ENCODE peak calls at places on chromosomes 5 and 9, in nine cellular contexts. J is colonic mucosa; R is IMR-90; A is lung; C is naive thymus-derived CD4-positive, alpha-beta T cell; V is prostate gland; T is body of pancreas; Z is A549; D is heart right ventricle. M is an unnamed sample.

GRCh38 chr9:7376838-7377237 is 422.7 kb downstream of the DMAC1 start:
- DNase-seq in T (no peak), R (no peak), A (no peak), D (no peak), Z (no peak), C (no peak), V (no peak), J (no peak), M (no peak)

GRCh38 chr5:149576021-149576420 is 5.3 kb upstream of the ARHGEF37 start:
- DNase-seq in Z (no peak), C (peak; percentile 12), J (no peak), V (no peak), D (no peak), R (no peak), T (no peak), A (no peak), M (no peak)

GRCh38 chr5:159218595-159219023 is 9.3 kb upstream of the RNF145 start:
- DNase-seq in D (no peak), J (no peak), V (no peak), T (no peak), C (no peak), Z (no peak), A (no peak), R (peak; percentile 38), M (peak; percentile 81)

GRCh38 chr5:64229163-64229774 is 63.6 kb downstream of the RNF180 start:
- DNase-seq in T (no peak), D (no peak), A (no peak), R (peak; percentile 39), V (no peak), Z (peak; percentile 33), C (peak; percentile 2), J (no peak), M (peak; percentile 81)

GRCh38 chr9:88587182-88587581 is 52.2 kb downstream of the NXNL2 start:
- DNase-seq in V (no peak), A (no peak), T (no peak), Z (no peak), D (no peak), R (no peak), J (peak; percentile 79), C (no peak), M (peak; percentile 8)

GRCh38 chr5:36403601-36404311 is 102.1 kb upstream of the RANBP3L start:
- DNase-seq in C (no peak), J (no peak), D (peak; percentile 22), Z (no peak), R (peak; percentile 32), A (peak; percentile 35), V (no peak), T (peak; percentile 17), M (peak; percentile 77)

GRCh38 chr5:9529513-9529912 is 16.4 kb downstream of the SEMA5A start:
- DNase-seq in T (no peak), Z (no peak), R (no peak), V (no peak), D (no peak), C (no peak), A (no peak), J (no peak), M (no peak)

GRCh38 chr5:177458912-177459350 is 12.3 kb downstream of the PRR7 start:
- DNase-seq in D (no peak), Z (no peak), C (no peak), T (no peak), R (peak; percentile 45), V (no peak), J (no peak), A (no peak), M (no peak)

GRCh38 chr5:102296229-102296817 is at the start of gene SLCO4C1:
- DNase-seq in R (no peak), V (peak; percentile 22), T (peak; percentile 93), D (peak; percentile 70), J (peak; percentile 90), Z (peak; percentile 61), C (peak; percentile 72), A (peak; percentile 91), M (peak; percentile 61)

GRCh38 chr5:82584631-82585030 is 306.5 kb upstream of the RPS23 start:
- DNase-seq in J (no peak), C (no peak), Z (no peak), V (no peak), A (no peak), T (no peak), D (no peak), R (no peak), M (no peak)

GRCh38 chr9:20526500-20527319 is 95.6 kb downstream of the MLLT3 start:
- DNase-seq in C (no peak), D (no peak), A (no peak), R (peak; percentile 44), Z (no peak), J (no peak), T (no peak), V (no peak), M (peak; percentile 57)

GRCh38 chr9:95055851-95056551 is 261.5 kb downstream of the FANCC start:
- DNase-seq in D (no peak), Z (no peak), J (no peak), V (no peak), A (no peak), R (peak; percentile 77), C (no peak), T (no peak), M (peak; percentile 62)

GRCh38 chr9:130201974-130202373 is 29.8 kb downstream of the NCS1 start:
- DNase-seq in D (no peak), T (no peak), V (no peak), Z (no peak), R (no peak), A (no peak), J (no peak), C (no peak), M (no peak)

GRCh38 chr5:147341382-147341781 is 106.6 kb downstream of the STK32A start:
- DNase-seq in D (no peak), A (no peak), J (no peak), C (no peak), Z (no peak), R (no peak), V (no peak), T (no peak), M (no peak)

GRCh38 chr9:109015026-109015280 is 1.7 kb upstream of the CTNNAL1 start:
- DNase-seq in J (no peak), Z (no peak), T (no peak), C (no peak), D (no peak), V (no peak), A (no peak), R (no peak), M (no peak)

GRCh38 chr5:141747646-141748229 is 65.7 kb upstream of the ARAP3 start:
- DNase-seq in C (no peak), D (no peak), R (no peak), V (no peak), A (no peak), J (no peak), T (no peak), Z (no peak), M (no peak)

GRCh38 chr5:123809594-123810172 is 297.7 kb downstream of the CSNK1G3 start:
- DNase-seq in A (no peak), V (no peak), T (peak; percentile 33), Z (no peak), C (no peak), R (no peak), D (no peak), J (peak; percentile 43), M (no peak)

GRCh38 chr5:17218353-17219005 is 1.0 kb downstream of the BASP1 start:
- DNase-seq in Z (no peak), J (peak; percentile 19), T (peak; percentile 30), D (peak; percentile 26), V (peak; percentile 26), R (peak; percentile 67), C (no peak), A (no peak), M (peak; percentile 86)

GRCh38 chr9:21672140-21672539 is 130.3 kb upstream of the MTAP start:
- DNase-seq in J (no peak), R (no peak), V (no peak), D (no peak), T (no peak), Z (no peak), A (no peak), C (no peak), M (no peak)

GRCh38 chr9:119370816-119371215 is 1.6 kb upstream of the BRINP1 start:
- DNase-seq in A (no peak), Z (peak; percentile 17), T (peak; percentile 46), J (peak; percentile 21), C (no peak), D (peak; percentile 32), R (peak; percentile 1), V (peak; percentile 7), M (peak; percentile 53)

GRCh38 chr9:88777498-88778312 is 213.6 kb upstream of the S1PR3 start:
- DNase-seq in C (no peak), D (peak; percentile 68), Z (no peak), R (peak; percentile 60), V (no peak), J (no peak), A (no peak), T (peak; percentile 7), M (no peak)

GRCh38 chr5:176296-176823 is 14.9 kb upstream of the LRRC14B start:
- DNase-seq in T (no peak), D (no peak), C (no peak), V (no peak), A (no peak), R (no peak), J (no peak), Z (no peak), M (no peak)

GRCh38 chr9:70079364-70080103 is 35.9 kb downstream of the MAMDC2 start:
- DNase-seq in V (no peak), T (peak; percentile 89), Z (no peak), C (no peak), D (no peak), A (peak; percentile 29), J (no peak), R (peak; percentile 53), M (peak; percentile 88)
- H3K4me1 ChIP-seq in V (no peaks in the 10 kb centered on the region), T (peaks cover 30% of the 10 kb centered on the region), Z (no peaks in the 10 kb centered on the region), C (no peaks in the 10 kb centered on the region), D (peaks cover 31% of the 10 kb centered on the region), A (peaks cover 6% of the 10 kb centered on the region), J (no peaks in the 10 kb centered on the region), R (peaks cover 1% of the 10 kb centered on the region), M (peaks cover 24% of the 10 kb centered on the region)

GRCh38 chr5:77768978-77769377 is 7.2 kb downstream of the TBCA start:
- DNase-seq in Z (no peak), C (no peak), J (no peak), R (peak; percentile 10), D (no peak), T (no peak), V (no peak), A (no peak), M (no peak)
- H3K9me3 ChIP-seq in Z (no peaks in the 10 kb centered on the region), C (no peaks in the 10 kb centered on the region), J (no peaks in the 10 kb centered on the region), R (no peaks in the 10 kb centered on the region), D (no peaks in the 10 kb centered on the region), T (no peaks in the 10 kb centered on the region), V (no peaks in the 10 kb centered on the region), A (no peaks in the 10 kb centered on the region), M (no peaks in the 10 kb centered on the region)

DNA sequence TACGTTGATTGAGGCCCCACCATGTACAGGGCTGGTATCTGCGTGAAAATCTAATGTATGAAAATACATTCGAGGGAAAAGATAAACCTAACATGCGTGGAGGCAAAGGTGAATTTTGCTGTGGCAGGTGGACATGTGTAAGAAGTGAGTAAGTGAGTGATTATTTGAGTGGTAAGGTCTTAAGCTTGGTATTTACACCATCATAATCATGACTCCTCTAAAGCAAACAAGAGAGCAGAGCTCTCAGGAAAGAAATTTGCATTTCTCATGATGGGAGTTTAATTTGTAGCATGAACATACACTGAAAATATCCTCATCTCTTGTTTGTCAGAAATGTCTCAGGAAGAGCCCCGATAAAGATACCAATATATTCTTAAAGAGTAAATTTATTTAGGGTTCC is 260.6 kb downstream of the PSAT1 start:
- DNase-seq in V (no peak), Z (no peak), R (peak; percentile 14), C (no peak), J (no peak), A (no peak), T (no peak), D (no peak), M (no peak)
- H3K4me1 ChIP-seq in V (no peaks in the 10 kb centered on the region), Z (peaks cover 8% of the 10 kb centered on the region), R (no peaks in the 10 kb centered on the region), C (no peaks in the 10 kb centered on the region), J (no peaks in the 10 kb centered on the region), A (no peaks in the 10 kb centered on the region), T (no peaks in the 10 kb centered on the region), D (no peaks in the 10 kb centered on the region), M (no peaks in the 10 kb centered on the region)

GRCh38 chr9:122376791-122377190 is 6.0 kb downstream of the PTGS1 start:
- DNase-seq in T (no peak), C (no peak), J (no peak), R (no peak), A (no peak), Z (no peak), D (no peak), V (no peak), M (no peak)
- H3K9me3 ChIP-seq in T (no peaks in the 10 kb centered on the region), C (no peaks in the 10 kb centered on the region), J (no peaks in the 10 kb centered on the region), R (peaks cover 3% of the 10 kb centered on the region), A (peaks cover 2% of the 10 kb centered on the region), Z (peaks cover 11% of the 10 kb centered on the region), D (peaks cover 6% of the 10 kb centered on the region), V (no peaks in the 10 kb centered on the region), M (peaks cover 5% of the 10 kb centered on the region)